ENCODE peak calls at places on chromosome 5, in nine cellular contexts. One of them, this sample, is unnamed.

GRCh38 chr5:38845555-38846378 is at the start of gene OSMR:
- DNase-seq in cardiac muscle cell: peak; percentile 100
- DNase-seq in upper lobe of right lung: peak; percentile 97
- DNase-seq in vagina: peak; percentile 98
- DNase-seq in tibial artery: peak; percentile 99
- DNase-seq in left ventricle myocardium inferior: peak; percentile 92
- DNase-seq in adrenal gland: peak; percentile 97
- DNase-seq in MM.1S: no peak
- DNase-seq in left lung: peak; percentile 93
- DNase-seq in this sample: peak; percentile 90

GRCh38 chr5:149803153-149803552 is 73.0 kb downstream of the PPARGC1B start:
- DNase-seq in cardiac muscle cell: no peak
- DNase-seq in upper lobe of right lung: no peak
- DNase-seq in vagina: no peak
- DNase-seq in tibial artery: no peak
- DNase-seq in left ventricle myocardium inferior: no peak
- DNase-seq in adrenal gland: no peak
- DNase-seq in MM.1S: no peak
- DNase-seq in left lung: no peak
- DNase-seq in this sample: no peak

GRCh38 chr5:108061941-108062340 is 320.0 kb downstream of the FBXL17 start:
- DNase-seq in cardiac muscle cell: peak; percentile 40
- DNase-seq in upper lobe of right lung: no peak
- DNase-seq in vagina: no peak
- DNase-seq in tibial artery: no peak
- DNase-seq in left ventricle myocardium inferior: no peak
- DNase-seq in adrenal gland: no peak
- DNase-seq in MM.1S: no peak
- DNase-seq in left lung: no peak
- DNase-seq in this sample: no peak

GRCh38 chr5:149865746-149866145 is 78.8 kb downstream of the PDE6A start:
- DNase-seq in cardiac muscle cell: no peak
- DNase-seq in upper lobe of right lung: no peak
- DNase-seq in vagina: no peak
- DNase-seq in tibial artery: no peak
- DNase-seq in left ventricle myocardium inferior: no peak
- DNase-seq in adrenal gland: no peak
- DNase-seq in MM.1S: no peak
- DNase-seq in left lung: no peak
- DNase-seq in this sample: no peak

GRCh38 chr5:16437974-16438373 is 27.6 kb downstream of the ZNF622 start:
- DNase-seq in cardiac muscle cell: peak; percentile 9
- DNase-seq in upper lobe of right lung: no peak
- DNase-seq in vagina: no peak
- DNase-seq in tibial artery: no peak
- DNase-seq in left ventricle myocardium inferior: no peak
- DNase-seq in adrenal gland: no peak
- DNase-seq in MM.1S: no peak
- DNase-seq in left lung: no peak
- DNase-seq in this sample: no peak

GRCh38 chr5:141843156-141843927 is 34.9 kb downstream of the PCDH1 start:
- DNase-seq in cardiac muscle cell: no peak
- DNase-seq in upper lobe of right lung: no peak
- DNase-seq in vagina: no peak
- DNase-seq in tibial artery: no peak
- DNase-seq in left ventricle myocardium inferior: no peak
- DNase-seq in adrenal gland: no peak
- DNase-seq in MM.1S: no peak
- DNase-seq in left lung: no peak
- DNase-seq in this sample: no peak

GRCh38 chr5:177491429-177491945 is 5.9 kb downstream of the PDLIM7 start:
- DNase-seq in cardiac muscle cell: peak; percentile 61
- DNase-seq in upper lobe of right lung: no peak
- DNase-seq in vagina: no peak
- DNase-seq in tibial artery: peak; percentile 81
- DNase-seq in left ventricle myocardium inferior: no peak
- DNase-seq in adrenal gland: no peak
- DNase-seq in MM.1S: peak; percentile 78
- DNase-seq in left lung: no peak
- DNase-seq in this sample: no peak

GRCh38 chr5:76972670-76973069 is 19.8 kb downstream of the CRHBP start:
- DNase-seq in cardiac muscle cell: no peak
- DNase-seq in upper lobe of right lung: no peak
- DNase-seq in vagina: no peak
- DNase-seq in tibial artery: no peak
- DNase-seq in left ventricle myocardium inferior: no peak
- DNase-seq in adrenal gland: no peak
- DNase-seq in MM.1S: no peak
- DNase-seq in left lung: no peak
- DNase-seq in this sample: no peak

GRCh38 chr5:122723606-122724352 is 51.1 kb upstream of the SNX2 start:
- DNase-seq in cardiac muscle cell: peak; percentile 50
- DNase-seq in upper lobe of right lung: no peak
- DNase-seq in vagina: no peak
- DNase-seq in tibial artery: no peak
- DNase-seq in left ventricle myocardium inferior: no peak
- DNase-seq in adrenal gland: no peak
- DNase-seq in MM.1S: peak; percentile 57
- DNase-seq in left lung: no peak
- DNase-seq in this sample: no peak

GRCh38 chr5:173953528-173954090 is 35.4 kb upstream of the C5orf47 start:
- DNase-seq in cardiac muscle cell: no peak
- DNase-seq in upper lobe of right lung: no peak
- DNase-seq in vagina: no peak
- DNase-seq in tibial artery: no peak
- DNase-seq in left ventricle myocardium inferior: no peak
- DNase-seq in adrenal gland: no peak
- DNase-seq in MM.1S: no peak
- DNase-seq in left lung: no peak
- DNase-seq in this sample: no peak

GRCh38 chr5:123105882-123106281 is 16.8 kb downstream of the PRDM6 start:
- DNase-seq in cardiac muscle cell: no peak
- DNase-seq in upper lobe of right lung: no peak
- DNase-seq in vagina: no peak
- DNase-seq in tibial artery: no peak
- DNase-seq in left ventricle myocardium inferior: no peak
- DNase-seq in adrenal gland: no peak
- DNase-seq in MM.1S: no peak
- DNase-seq in left lung: no peak
- DNase-seq in this sample: no peak

GRCh38 chr5:15763754-15764153 is 263.8 kb downstream of the FBXL7 start:
- DNase-seq in cardiac muscle cell: peak; percentile 36
- DNase-seq in upper lobe of right lung: no peak
- DNase-seq in vagina: no peak
- DNase-seq in tibial artery: no peak
- DNase-seq in left ventricle myocardium inferior: no peak
- DNase-seq in adrenal gland: no peak
- DNase-seq in MM.1S: no peak
- DNase-seq in left lung: no peak
- DNase-seq in this sample: no peak

GRCh38 chr5:125276121-125276520 is 529.7 kb upstream of the ZNF608 start:
- DNase-seq in cardiac muscle cell: no peak
- DNase-seq in upper lobe of right lung: no peak
- DNase-seq in vagina: no peak
- DNase-seq in tibial artery: no peak
- DNase-seq in left ventricle myocardium inferior: no peak
- DNase-seq in adrenal gland: no peak
- DNase-seq in MM.1S: no peak
- DNase-seq in left lung: no peak
- DNase-seq in this sample: no peak

GRCh38 chr5:107950774-107951173 is 280.0 kb upstream of the EFNA5 start:
- DNase-seq in cardiac muscle cell: no peak
- DNase-seq in upper lobe of right lung: no peak
- DNase-seq in vagina: no peak
- DNase-seq in tibial artery: no peak
- DNase-seq in left ventricle myocardium inferior: no peak
- DNase-seq in adrenal gland: no peak
- DNase-seq in MM.1S: no peak
- DNase-seq in left lung: no peak
- DNase-seq in this sample: no peak

GRCh38 chr5:154355141-154355611 is 90.6 kb upstream of the SAP30L start:
- DNase-seq in cardiac muscle cell: peak; percentile 51
- DNase-seq in upper lobe of right lung: no peak
- DNase-seq in vagina: no peak
- DNase-seq in tibial artery: peak; percentile 75
- DNase-seq in left ventricle myocardium inferior: peak; percentile 64
- DNase-seq in adrenal gland: no peak
- DNase-seq in MM.1S: no peak
- DNase-seq in left lung: no peak
- DNase-seq in this sample: no peak

GRCh38 chr5:38341641-38342040 is 83.3 kb downstream of the EGFLAM start:
- DNase-seq in cardiac muscle cell: no peak
- DNase-seq in upper lobe of right lung: no peak
- DNase-seq in vagina: no peak
- DNase-seq in tibial artery: no peak
- DNase-seq in left ventricle myocardium inferior: no peak
- DNase-seq in adrenal gland: no peak
- DNase-seq in MM.1S: no peak
- DNase-seq in left lung: no peak
- DNase-seq in this sample: no peak

GRCh38 chr5:133610489-133611356 is 1.6 kb downstream of the FSTL4 start:
- DNase-seq in cardiac muscle cell: peak; percentile 50
- DNase-seq in upper lobe of right lung: peak; percentile 86
- DNase-seq in vagina: no peak
- DNase-seq in tibial artery: no peak
- DNase-seq in left ventricle myocardium inferior: peak; percentile 64
- DNase-seq in adrenal gland: peak; percentile 80
- DNase-seq in MM.1S: peak; percentile 73
- DNase-seq in left lung: peak; percentile 56
- DNase-seq in this sample: peak; percentile 80
- TF ChIP-seq CTCF in cardiac muscle cell: peak; percentile 48
- TF ChIP-seq CTCF in upper lobe of right lung: peak; percentile 58
- TF ChIP-seq CTCF in vagina: no peak
- TF ChIP-seq CTCF in tibial artery: peak; percentile 29
- TF ChIP-seq CTCF in left ventricle myocardium inferior: peak; percentile 67
- TF ChIP-seq CTCF in adrenal gland: peak; percentile 29
- TF ChIP-seq CTCF in MM.1S: peak; percentile 49
- TF ChIP-seq CTCF in left lung: peak; percentile 27
- TF ChIP-seq CTCF in this sample: peak; percentile 45

GRCh38 chr5:137146402-137146889 is 352.7 kb downstream of the SPOCK1 start:
- DNase-seq in cardiac muscle cell: peak; percentile 93
- DNase-seq in upper lobe of right lung: no peak
- DNase-seq in vagina: peak; percentile 95
- DNase-seq in tibial artery: peak; percentile 78
- DNase-seq in left ventricle myocardium inferior: no peak
- DNase-seq in adrenal gland: peak; percentile 50
- DNase-seq in MM.1S: no peak
- DNase-seq in left lung: no peak
- DNase-seq in this sample: no peak

GRCh38 chr5:137148656-137149055 is 350.5 kb downstream of the SPOCK1 start:
- DNase-seq in cardiac muscle cell: no peak
- DNase-seq in upper lobe of right lung: no peak
- DNase-seq in vagina: peak; percentile 11
- DNase-seq in tibial artery: no peak
- DNase-seq in left ventricle myocardium inferior: no peak
- DNase-seq in adrenal gland: no peak
- DNase-seq in MM.1S: no peak
- DNase-seq in left lung: no peak
- DNase-seq in this sample: no peak

GRCh38 chr5:137148128-137148527 is 351.0 kb downstream of the SPOCK1 start:
- DNase-seq in cardiac muscle cell: no peak
- DNase-seq in upper lobe of right lung: no peak
- DNase-seq in vagina: peak; percentile 79
- DNase-seq in tibial artery: no peak
- DNase-seq in left ventricle myocardium inferior: no peak
- DNase-seq in adrenal gland: no peak
- DNase-seq in MM.1S: no peak
- DNase-seq in left lung: no peak
- DNase-seq in this sample: no peak

GRCh38 chr5:137145726-137146125 is 353.4 kb downstream of the SPOCK1 start:
- DNase-seq in cardiac muscle cell: no peak
- DNase-seq in upper lobe of right lung: no peak
- DNase-seq in vagina: peak; percentile 49
- DNase-seq in tibial artery: no peak
- DNase-seq in left ventricle myocardium inferior: no peak
- DNase-seq in adrenal gland: no peak
- DNase-seq in MM.1S: no peak
- DNase-seq in left lung: no peak
- DNase-seq in this sample: no peak

GRCh38 chr5:137147346-137147745 is 351.8 kb downstream of the SPOCK1 start:
- DNase-seq in cardiac muscle cell: no peak
- DNase-seq in upper lobe of right lung: no peak
- DNase-seq in vagina: peak; percentile 83
- DNase-seq in tibial artery: no peak
- DNase-seq in left ventricle myocardium inferior: no peak
- DNase-seq in adrenal gland: no peak
- DNase-seq in MM.1S: no peak
- DNase-seq in left lung: no peak
- DNase-seq in this sample: no peak
- H3K4me3 ChIP-seq in cardiac muscle cell: no peak overlapping the region
- H3K4me3 ChIP-seq in upper lobe of right lung: no peak overlapping the region
- H3K4me3 ChIP-seq in vagina: no peak overlapping the region
- H3K4me3 ChIP-seq in tibial artery: no peak overlapping the region
- H3K4me3 ChIP-seq in left ventricle myocardium inferior: no peak overlapping the region
- H3K4me3 ChIP-seq in adrenal gland: no peak overlapping the region
- H3K4me3 ChIP-seq in MM.1S: no peak overlapping the region
- H3K4me3 ChIP-seq in left lung: no peak overlapping the region
- H3K4me3 ChIP-seq in this sample: no peak overlapping the region

DNA sequence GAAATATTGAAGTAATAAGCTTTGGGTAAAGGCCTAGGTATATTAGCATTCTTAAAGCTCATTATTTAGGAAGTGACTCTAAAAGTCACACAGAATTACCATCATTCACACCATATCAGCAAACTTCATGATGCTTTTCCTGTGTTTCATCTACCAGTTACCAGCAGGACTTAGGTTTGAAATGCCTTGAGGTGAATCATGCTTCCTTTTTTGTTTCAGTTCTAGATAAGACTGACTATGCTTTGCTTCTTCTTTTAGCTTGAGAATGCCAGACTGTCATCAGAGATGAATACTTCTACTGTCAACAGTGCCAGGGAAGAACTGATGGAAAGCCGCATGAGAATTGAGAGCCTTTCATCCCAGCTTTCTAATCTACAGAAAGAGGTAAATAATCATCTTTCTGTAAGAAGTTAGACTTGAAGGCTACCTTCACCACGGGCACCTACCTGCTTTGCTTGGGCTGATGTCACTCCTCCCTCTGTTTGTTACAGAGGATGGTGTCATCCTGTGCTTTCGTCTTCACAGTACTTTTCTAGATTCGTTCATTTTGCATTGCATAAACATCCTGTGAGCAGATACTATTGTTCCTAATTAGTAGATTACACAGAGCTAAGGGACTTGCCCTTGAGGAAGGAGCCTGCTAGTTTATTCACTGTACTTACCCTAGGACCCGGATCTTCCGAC is 34.7 kb downstream of the LMNB1 start:
- DNase-seq in cardiac muscle cell: peak; percentile 82
- DNase-seq in upper lobe of right lung: no peak
- DNase-seq in vagina: no peak
- DNase-seq in tibial artery: no peak
- DNase-seq in left ventricle myocardium inferior: no peak
- DNase-seq in adrenal gland: no peak
- DNase-seq in MM.1S: no peak
- DNase-seq in left lung: no peak
- DNase-seq in this sample: no peak
- H3K27ac ChIP-seq in cardiac muscle cell: peak overlapping the region; percentile 69
- H3K27ac ChIP-seq in upper lobe of right lung: peak overlapping the region; percentile 55
- H3K27ac ChIP-seq in vagina: no peak overlapping the region
- H3K27ac ChIP-seq in tibial artery: no peak overlapping the region
- H3K27ac ChIP-seq in left ventricle myocardium inferior: no peak overlapping the region
- H3K27ac ChIP-seq in adrenal gland: no peak overlapping the region
- H3K27ac ChIP-seq in MM.1S: peak overlapping the region; percentile 21
- H3K27ac ChIP-seq in left lung: peak overlapping the region; percentile 57
- H3K27ac ChIP-seq in this sample: no peak overlapping the region

GRCh38 chr5:135873831-135874230 is 21.8 kb downstream of the IL9 start:
- DNase-seq in cardiac muscle cell: no peak
- DNase-seq in upper lobe of right lung: no peak
- DNase-seq in vagina: no peak
- DNase-seq in tibial artery: no peak
- DNase-seq in left ventricle myocardium inferior: no peak
- DNase-seq in adrenal gland: no peak
- DNase-seq in MM.1S: no peak
- DNase-seq in left lung: no peak
- DNase-seq in this sample: no peak
- TF ChIP-seq CTCF in cardiac muscle cell: no peak
- TF ChIP-seq CTCF in upper lobe of right lung: no peak
- TF ChIP-seq CTCF in vagina: no peak
- TF ChIP-seq CTCF in tibial artery: no peak
- TF ChIP-seq CTCF in left ventricle myocardium inferior: no peak
- TF ChIP-seq CTCF in adrenal gland: no peak
- TF ChIP-seq CTCF in MM.1S: no peak
- TF ChIP-seq CTCF in left lung: no peak
- TF ChIP-seq CTCF in this sample: no peak

This sample was measured in pancreas.